ENCODE peak calls at places on chromosomes 1 and 21, in four cellular contexts. O is pons, S is AG20443, U is left kidney. C is an unnamed sample.

GRCh38 chr1:67652800-67653199 is 32.2 kb upstream of the GADD45A start:
- DNase-seq in O (no peak), S (peak; percentile 66), U (peak; percentile 79), C (peak; percentile 67)

GRCh38 chr1:10399487-10399917 is 638 bp downstream of the PGD start:
- DNase-seq in O (peak; percentile 32), S (no peak), U (no peak), C (peak; percentile 43)

GRCh38 chr21:24076179-24076578 is 1531.1 kb downstream of the MRPL39 start:
- DNase-seq in O (peak; percentile 38), S (no peak), U (peak; percentile 13), C (no peak)

GRCh38 chr1:36531833-36532232 is 49.1 kb upstream of the CSF3R start:
- DNase-seq in O (no peak), S (no peak), U (no peak), C (no peak)

GRCh38 chr1:5990913-5991783 is 1.1 kb downstream of the NPHP4 start:
- DNase-seq in O (no peak), S (peak; percentile 68), U (peak; percentile 76), C (peak; percentile 77)

GRCh38 chr1:154320882-154321608 is at the start of gene AQP10:
- DNase-seq in O (no peak), S (no peak), U (peak; percentile 23), C (no peak)

GRCh38 chr1:232598133-232598532 is 31.8 kb downstream of the SIPA1L2 start:
- DNase-seq in O (no peak), S (no peak), U (no peak), C (no peak)

GRCh38 chr1:58977595-58977994 is 193.7 kb upstream of the JUN start:
- DNase-seq in O (no peak), S (no peak), U (no peak), C (no peak)

GRCh38 chr1:37763791-37764741 is 854 bp downstream of the EPHA10 start:
- DNase-seq in O (no peak), S (peak; percentile 84), U (peak; percentile 88), C (peak; percentile 82)

GRCh38 chr1:216186131-216186530 is 237.1 kb downstream of the USH2A start:
- DNase-seq in O (no peak), S (no peak), U (no peak), C (no peak)

GRCh38 chr1:84377480-84378095 is 20.7 kb upstream of the DNASE2B start:
- DNase-seq in O (no peak), S (peak; percentile 65), U (no peak), C (peak; percentile 47)

GRCh38 chr1:116737855-116738318 is 16.3 kb upstream of the CD2 start:
- DNase-seq in O (no peak), S (no peak), U (no peak), C (no peak)

GRCh38 chr21:43853851-43854772 is 10.9 kb upstream of the AGPAT3 start:
- DNase-seq in O (no peak), S (no peak), U (no peak), C (no peak)

GRCh38 chr1:51690285-51690961 is 73.5 kb downstream of the OSBPL9 start:
- DNase-seq in O (no peak), S (peak; percentile 21), U (peak; percentile 25), C (peak; percentile 48)

GRCh38 chr1:6007318-6008083 is 15.3 kb upstream of the NPHP4 start:
- DNase-seq in O (no peak), S (peak; percentile 67), U (peak; percentile 58), C (peak; percentile 46)

GRCh38 chr1:198030682-198031081 is 113.5 kb downstream of the LHX9 start:
- DNase-seq in O (no peak), S (peak; percentile 55), U (peak; percentile 3), C (peak; percentile 21)

GRCh38 chr1:25546193-25546592 is 2.8 kb downstream of the LDLRAP1 start:
- DNase-seq in O (no peak), S (no peak), U (no peak), C (no peak)

GRCh38 chr21:43306911-43307676 is 119.8 kb downstream of the SIK1 start:
- DNase-seq in O (no peak), S (peak; percentile 70), U (no peak), C (peak; percentile 41)